ENCODE peak calls at places on chromosomes 11 and 22, in nine cellular contexts. W is esophagus squamous epithelium, F is H54, U is spleen, I is tibial nerve, P is IMR-90, O is prostate gland, Y is suprapubic skin, G is adrenal gland. M is an unnamed sample.

GRCh38 chr11:1733009-1733715 is 17.2 kb downstream of the IFITM10 start:
- DNase-seq in W (no peak), F (no peak), U (no peak), I (no peak), P (no peak), O (no peak), Y (no peak), G (peak), M (no peak)

GRCh38 chr11:67060111-67060522 is 3.5 kb downstream of the RHOD start:
- DNase-seq in W (no peak), F (peak), U (no peak), I (no peak), P (peak), O (no peak), Y (no peak), G (no peak), M (no peak)

GRCh38 chr11:130897262-130898182 is 18.8 kb downstream of the SNX19 start:
- DNase-seq in W (no peak), F (no peak), U (no peak), I (peak), P (peak), O (peak), Y (peak), G (peak), M (peak)

GRCh38 chr11:1561266-1561665 is 10.8 kb downstream of the DUSP8 start:
- DNase-seq in W (no peak), F (no peak), U (no peak), I (no peak), P (no peak), O (no peak), Y (no peak), G (no peak), M (no peak)

GRCh38 chr22:33957086-33957485 is 36.8 kb upstream of the LARGE1 start:
- DNase-seq in W (no peak), F (no peak), U (no peak), I (no peak), P (no peak), O (no peak), Y (no peak), G (no peak), M (no peak)

GRCh38 chr11:1349074-1349931 is 39.9 kb upstream of the TOLLIP start:
- DNase-seq in W (no peak), F (no peak), U (peak), I (no peak), P (no peak), O (no peak), Y (no peak), G (no peak), M (no peak)

GRCh38 chr22:18983120-18983651 is 47.1 kb upstream of the PRODH start:
- DNase-seq in W (no peak), F (no peak), U (peak), I (no peak), P (no peak), O (no peak), Y (no peak), G (no peak), M (no peak)

GRCh38 chr11:121936781-121937447 is 179.1 kb downstream of the BLID start:
- DNase-seq in W (no peak), F (peak), U (no peak), I (no peak), P (peak), O (no peak), Y (no peak), G (no peak), M (no peak)

GRCh38 chr22:50008151-50009040 is 4.2 kb downstream of the IL17REL start:
- DNase-seq in W (no peak), F (no peak), U (no peak), I (no peak), P (no peak), O (peak), Y (no peak), G (no peak), M (no peak)

GRCh38 chr11:19777032-19777341 is 64.3 kb downstream of the NAV2 start:
- DNase-seq in W (no peak), F (no peak), U (no peak), I (no peak), P (no peak), O (peak), Y (no peak), G (no peak), M (no peak)

GRCh38 chr11:133403900-133404299 is 128.4 kb downstream of the OPCML start:
- DNase-seq in W (no peak), F (no peak), U (no peak), I (no peak), P (no peak), O (no peak), Y (no peak), G (no peak), M (no peak)

GRCh38 chr11:65578667-65579066 is 2.8 kb downstream of the EHBP1L1 start:
- DNase-seq in W (no peak), F (no peak), U (no peak), I (no peak), P (no peak), O (no peak), Y (no peak), G (no peak), M (no peak)

GRCh38 chr11:15897211-15897960 is 459.0 kb downstream of the SOX6 start:
- DNase-seq in W (no peak), F (no peak), U (no peak), I (no peak), P (peak), O (no peak), Y (no peak), G (no peak), M (no peak)

GRCh38 chr22:43484227-43484626 is 72.4 kb downstream of the MPPED1 start:
- DNase-seq in W (no peak), F (no peak), U (no peak), I (no peak), P (no peak), O (no peak), Y (no peak), G (no peak), M (no peak)

GRCh38 chr11:69166186-69167115 is 10.7 kb downstream of the SMIM38 start:
- DNase-seq in W (no peak), F (peak), U (peak), I (no peak), P (peak), O (no peak), Y (no peak), G (peak), M (no peak)

GRCh38 chr11:65792456-65792855 is 5.6 kb downstream of the OVOL1 start:
- DNase-seq in W (no peak), F (no peak), U (no peak), I (no peak), P (no peak), O (no peak), Y (no peak), G (no peak), M (no peak)

GRCh38 chr11:19455731-19456130 is 215.0 kb upstream of the E2F8 start:
- DNase-seq in W (no peak), F (no peak), U (no peak), I (no peak), P (peak), O (no peak), Y (peak), G (no peak), M (peak)

GRCh38 chr11:9214765-9215164 is 50.4 kb downstream of the DENND5A start:
- DNase-seq in W (no peak), F (no peak), U (no peak), I (no peak), P (peak), O (no peak), Y (no peak), G (no peak), M (no peak)

GRCh38 chr22:49827853-49828598 is at the start of gene BRD1:
- DNase-seq in W (no peak), F (no peak), U (peak), I (no peak), P (peak), O (no peak), Y (no peak), G (peak), M (no peak)

GRCh38 chr11:7896026-7896785 is 34.9 kb downstream of the OR10A6 start:
- DNase-seq in W (no peak), F (no peak), U (no peak), I (no peak), P (no peak), O (no peak), Y (no peak), G (no peak), M (no peak)

GRCh38 chr11:19628018-19628417 is 84.6 kb upstream of the NAV2 start:
- DNase-seq in W (no peak), F (peak), U (no peak), I (peak), P (peak), O (peak), Y (peak), G (peak), M (peak)

GRCh38 chr22:47534150-47535133 is 772.0 kb downstream of the TBC1D22A start:
- DNase-seq in W (no peak), F (no peak), U (no peak), I (no peak), P (no peak), O (peak), Y (no peak), G (no peak), M (no peak)

GRCh38 chr22:39311592-39312400 is 7.6 kb downstream of the RPL3 start:
- DNase-seq in W (no peak), F (no peak), U (no peak), I (no peak), P (no peak), O (no peak), Y (no peak), G (no peak), M (no peak)
- TF ChIP-seq POLR2A in W (no peak), F (no peak), U (no peak), I (no peak), P (peak), O (no peak), Y (no peak), G (no peak), M (no peak)

GRCh38 chr22:27196483-27196882 is 539.1 kb downstream of the MIAT start:
- DNase-seq in W (no peak), F (no peak), U (no peak), I (no peak), P (no peak), O (no peak), Y (no peak), G (no peak), M (no peak)

GRCh38 chr22:27199354-27199753 is 542.0 kb downstream of the MIAT start:
- DNase-seq in W (no peak), F (no peak), U (no peak), I (no peak), P (no peak), O (no peak), Y (no peak), G (no peak), M (no peak)

GRCh38 chr22:27197618-27198017 is 540.2 kb downstream of the MIAT start:
- DNase-seq in W (no peak), F (no peak), U (no peak), I (no peak), P (no peak), O (no peak), Y (no peak), G (no peak), M (no peak)

GRCh38 chr22:27197071-27197470 is 539.7 kb downstream of the MIAT start:
- DNase-seq in W (no peak), F (no peak), U (no peak), I (no peak), P (no peak), O (no peak), Y (no peak), G (no peak), M (no peak)

GRCh38 chr22:27198518-27199035 is 541.2 kb downstream of the MIAT start:
- DNase-seq in W (no peak), F (no peak), U (no peak), I (no peak), P (no peak), O (no peak), Y (no peak), G (no peak), M (no peak)
- TF ChIP-seq POLR2A in W (no peak), F (no peak), U (no peak), I (no peak), P (no peak), O (no peak), Y (no peak), G (no peak), M (no peak)

GRCh38 chr22:24954114-24954463 is 1.6 kb downstream of the KIAA1671 start:
- DNase-seq in W (no peak), F (no peak), U (no peak), I (no peak), P (no peak), O (no peak), Y (no peak), G (no peak), M (no peak)

GRCh38 chr22:24954856-24955255 is 2.3 kb downstream of the KIAA1671 start:
- DNase-seq in W (no peak), F (no peak), U (no peak), I (no peak), P (no peak), O (no peak), Y (no peak), G (peak), M (no peak)

GRCh38 chr22:24951942-24952836 is at the start of gene KIAA1671:
- DNase-seq in W (no peak), F (peak), U (peak), I (peak), P (peak), O (peak), Y (peak), G (peak), M (peak)

GRCh38 chr22:24953294-24954113 is 988 bp downstream of the KIAA1671 start:
- DNase-seq in W (no peak), F (no peak), U (no peak), I (no peak), P (no peak), O (no peak), Y (no peak), G (peak), M (no peak)

GRCh38 chr22:24952837-24953293 is 349 bp downstream of the KIAA1671 start:
- DNase-seq in W (no peak), F (peak), U (peak), I (no peak), P (peak), O (peak), Y (peak), G (peak), M (peak)
- TF ChIP-seq POLR2A in W (no peak), F (no peak), U (no peak), I (no peak), P (no peak), O (no peak), Y (no peak), G (no peak), M (no peak)

DNA sequence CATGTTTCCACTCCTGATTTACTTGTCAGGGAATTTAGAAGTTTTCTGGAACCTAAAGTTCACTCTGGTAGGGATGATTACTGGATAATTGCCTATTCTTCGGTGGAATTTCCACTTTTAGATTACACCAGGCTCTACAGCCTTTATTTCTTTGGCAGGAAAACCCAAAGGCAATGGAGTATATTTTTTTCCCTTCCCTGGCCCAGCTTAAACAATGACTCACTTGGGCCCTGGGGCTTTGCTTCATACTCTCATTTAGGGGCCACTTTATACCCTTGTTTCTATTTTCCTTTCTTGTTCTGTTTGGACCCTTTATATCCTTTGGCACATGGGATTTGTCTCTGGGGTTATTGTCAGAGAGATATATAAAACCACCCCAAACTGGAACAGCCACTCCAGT is 114.7 kb downstream of the CSTPP1 start:
- DNase-seq in W (no peak), F (no peak), U (no peak), I (no peak), P (peak), O (no peak), Y (no peak), G (no peak), M (no peak)
- TF ChIP-seq POLR2A in W (no peak), F (no peak), U (no peak), I (no peak), P (no peak), O (no peak), Y (no peak), G (no peak), M (no peak)

M was measured in lower leg skin.